ENCODE peak calls at places on chromosomes 1 and 21, in four cellular contexts. One of them, this sample, is unnamed.

GRCh38 chr1:166164995-166165660 is 1.7 kb downstream of the FAM78B start:
- DNase-seq in HEK293T: peak
- DNase-seq in HepG2: peak
- DNase-seq in K562: peak
- DNase-seq in this sample: peak

GRCh38 chr1:231885209-231885854 is 258.7 kb downstream of the DISC1 start:
- DNase-seq in HEK293T: no peak
- DNase-seq in HepG2: no peak
- DNase-seq in K562: no peak
- DNase-seq in this sample: no peak

GRCh38 chr1:167697667-167698141 is 24.1 kb upstream of the MPZL1 start:
- DNase-seq in HEK293T: no peak
- DNase-seq in HepG2: no peak
- DNase-seq in K562: no peak
- DNase-seq in this sample: no peak

GRCh38 chr21:44950351-44950750 is 10.5 kb downstream of the SLX9 start:
- DNase-seq in HEK293T: no peak
- DNase-seq in HepG2: no peak
- DNase-seq in K562: no peak
- DNase-seq in this sample: no peak

GRCh38 chr21:44930543-44930981 is 9.3 kb upstream of the SLX9 start:
- DNase-seq in HEK293T: no peak
- DNase-seq in HepG2: no peak
- DNase-seq in K562: no peak
- DNase-seq in this sample: no peak

GRCh38 chr1:227886993-227887696 is 60.6 kb downstream of the WNT9A start:
- DNase-seq in HEK293T: no peak
- DNase-seq in HepG2: no peak
- DNase-seq in K562: no peak
- DNase-seq in this sample: peak

GRCh38 chr1:24357011-24357410 is 37.9 kb downstream of the GRHL3 start:
- DNase-seq in HEK293T: no peak
- DNase-seq in HepG2: no peak
- DNase-seq in K562: no peak
- DNase-seq in this sample: no peak

GRCh38 chr1:16921391-16922185 is at the start of gene CROCC:
- DNase-seq in HEK293T: no peak
- DNase-seq in HepG2: no peak
- DNase-seq in K562: peak
- DNase-seq in this sample: peak

GRCh38 chr21:44496196-44496899 is 41.0 kb downstream of the LRRC3 start:
- DNase-seq in HEK293T: no peak
- DNase-seq in HepG2: no peak
- DNase-seq in K562: no peak
- DNase-seq in this sample: no peak

GRCh38 chr1:43861337-43861736 is 72.3 kb upstream of the ARTN start:
- DNase-seq in HEK293T: no peak
- DNase-seq in HepG2: no peak
- DNase-seq in K562: no peak
- DNase-seq in this sample: no peak

GRCh38 chr1:158520955-158521665 is 33.1 kb downstream of the OR6Y1 start:
- DNase-seq in HEK293T: no peak
- DNase-seq in HepG2: no peak
- DNase-seq in K562: no peak
- DNase-seq in this sample: no peak

GRCh38 chr1:236103059-236103458 is 38.2 kb upstream of the NID1 start:
- DNase-seq in HEK293T: no peak
- DNase-seq in HepG2: no peak
- DNase-seq in K562: no peak
- DNase-seq in this sample: peak

GRCh38 chr1:16367968-16368910 is 1.2 kb downstream of the SZRD1 start:
- DNase-seq in HEK293T: no peak
- DNase-seq in HepG2: no peak
- DNase-seq in K562: peak
- DNase-seq in this sample: no peak

GRCh38 chr1:181033128-181033798 is 520 bp upstream of the MR1 start:
- DNase-seq in HEK293T: no peak
- DNase-seq in HepG2: no peak
- DNase-seq in K562: no peak
- DNase-seq in this sample: no peak

GRCh38 chr1:153563339-153563952 is 2.2 kb downstream of the S100A2 start:
- DNase-seq in HEK293T: no peak
- DNase-seq in HepG2: no peak
- DNase-seq in K562: no peak
- DNase-seq in this sample: no peak

GRCh38 chr1:45667321-45668111 is 18.8 kb downstream of the GPBP1L1 start:
- DNase-seq in HEK293T: no peak
- DNase-seq in HepG2: no peak
- DNase-seq in K562: no peak
- DNase-seq in this sample: no peak
- TF ChIP-seq ELF4 in HEK293T: no peak
- TF ChIP-seq ELF4 in HepG2: no peak
- TF ChIP-seq ELF4 in K562: no peak
- TF ChIP-seq ELF4 in this sample: no peak

GRCh38 chr1:117930173-117930447 is 571 bp downstream of the WDR3 start:
- DNase-seq in HEK293T: no peak
- DNase-seq in HepG2: no peak
- DNase-seq in K562: no peak
- DNase-seq in this sample: no peak

GRCh38 chr1:117932576-117932975 is 3.0 kb downstream of the WDR3 start:
- DNase-seq in HEK293T: no peak
- DNase-seq in HepG2: no peak
- DNase-seq in K562: no peak
- DNase-seq in this sample: no peak

GRCh38 chr1:117929340-117930172 is at the start of the genes GDAP2 and WDR3:
- DNase-seq in HEK293T: peak
- DNase-seq in HepG2: peak
- DNase-seq in K562: peak
- DNase-seq in this sample: peak

GRCh38 chr1:117930484-117930883 is 945 bp downstream of the WDR3 start:
- DNase-seq in HEK293T: peak
- DNase-seq in HepG2: no peak
- DNase-seq in K562: no peak
- DNase-seq in this sample: no peak

GRCh38 chr1:117928881-117929339 is 511 bp downstream of the GDAP2 start:
- DNase-seq in HEK293T: peak
- DNase-seq in HepG2: peak
- DNase-seq in K562: peak
- DNase-seq in this sample: peak
- TF ChIP-seq ELF4 in HEK293T: no peak
- TF ChIP-seq ELF4 in HepG2: no peak
- TF ChIP-seq ELF4 in K562: no peak
- TF ChIP-seq ELF4 in this sample: no peak

GRCh38 chr1:208717490-208717889 is 473.3 kb upstream of the PLXNA2 start:
- DNase-seq in HEK293T: no peak
- DNase-seq in HepG2: no peak
- DNase-seq in K562: no peak
- DNase-seq in this sample: no peak
- TF ChIP-seq ELF4 in HEK293T: no peak
- TF ChIP-seq ELF4 in HepG2: no peak
- TF ChIP-seq ELF4 in K562: no peak
- TF ChIP-seq ELF4 in this sample: no peak

GRCh38 chr1:100438789-100439188 is 86.5 kb downstream of the CDC14A start:
- DNase-seq in HEK293T: no peak
- DNase-seq in HepG2: no peak
- DNase-seq in K562: no peak
- DNase-seq in this sample: no peak

GRCh38 chr1:100438375-100438774 is 86.1 kb downstream of the CDC14A start:
- DNase-seq in HEK293T: no peak
- DNase-seq in HepG2: no peak
- DNase-seq in K562: no peak
- DNase-seq in this sample: no peak

GRCh38 chr1:100443739-100444571 is 91.6 kb downstream of the CDC14A start:
- DNase-seq in HEK293T: no peak
- DNase-seq in HepG2: no peak
- DNase-seq in K562: no peak
- DNase-seq in this sample: no peak

GRCh38 chr1:100441651-100442050 is 89.3 kb downstream of the CDC14A start:
- DNase-seq in HEK293T: no peak
- DNase-seq in HepG2: no peak
- DNase-seq in K562: no peak
- DNase-seq in this sample: no peak

DNA sequence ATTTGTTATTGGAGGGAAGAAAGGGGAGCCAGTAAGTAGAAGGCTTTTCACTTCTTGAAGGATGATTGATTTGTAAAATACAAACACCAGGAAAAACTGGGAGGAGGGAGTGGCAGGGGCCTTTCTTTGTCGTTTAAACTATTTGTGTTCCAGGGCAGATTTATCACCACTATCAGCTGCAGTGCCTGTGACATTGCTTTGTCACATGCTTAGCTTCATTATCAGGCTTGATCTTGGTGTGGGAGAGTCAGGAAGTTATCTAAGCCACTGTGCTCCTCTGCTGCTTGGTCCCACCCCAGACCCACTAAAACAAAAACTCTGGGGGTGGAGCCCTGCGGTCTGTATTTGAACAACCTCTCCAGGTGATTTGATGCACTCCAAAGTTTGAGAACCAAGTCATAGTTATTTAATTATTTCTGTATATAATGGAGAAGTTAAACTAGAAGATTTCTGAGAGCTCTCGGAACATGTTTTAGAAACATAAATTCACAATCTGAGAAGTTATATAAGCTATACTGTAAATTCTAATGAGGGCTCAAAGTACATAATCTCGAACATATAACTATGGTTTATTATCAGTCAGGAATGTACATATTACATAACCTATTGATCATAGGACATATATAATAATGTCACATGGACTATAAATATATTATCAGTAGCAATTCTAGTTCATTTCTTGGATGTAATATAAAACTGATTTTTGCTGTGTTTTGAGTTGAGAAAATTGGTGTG is 87.9 kb downstream of the CDC14A start:
- DNase-seq in HEK293T: no peak
- DNase-seq in HepG2: peak
- DNase-seq in K562: peak
- DNase-seq in this sample: no peak
- TF ChIP-seq ELF4 in HEK293T: no peak
- TF ChIP-seq ELF4 in HepG2: no peak
- TF ChIP-seq ELF4 in K562: peak
- TF ChIP-seq ELF4 in this sample: no peak

GRCh38 chr1:243890576-243890975 is 40.5 kb upstream of the AKT3 start:
- DNase-seq in HEK293T: no peak
- DNase-seq in HepG2: no peak
- DNase-seq in K562: no peak
- DNase-seq in this sample: no peak
- TF ChIP-seq ELF4 in HEK293T: no peak
- TF ChIP-seq ELF4 in HepG2: no peak
- TF ChIP-seq ELF4 in K562: no peak
- TF ChIP-seq ELF4 in this sample: no peak

GRCh38 chr1:29322147-29322694 is 85.9 kb downstream of the PTPRU start:
- DNase-seq in HEK293T: no peak
- DNase-seq in HepG2: no peak
- DNase-seq in K562: no peak
- DNase-seq in this sample: no peak
- TF ChIP-seq ELF4 in HEK293T: no peak
- TF ChIP-seq ELF4 in HepG2: no peak
- TF ChIP-seq ELF4 in K562: no peak
- TF ChIP-seq ELF4 in this sample: no peak

GRCh38 chr1:155176544-155177071 is 3.0 kb downstream of the TRIM46 start:
- DNase-seq in HEK293T: peak
- DNase-seq in HepG2: peak
- DNase-seq in K562: peak
- DNase-seq in this sample: peak
- TF ChIP-seq ELF4 in HEK293T: no peak
- TF ChIP-seq ELF4 in HepG2: no peak
- TF ChIP-seq ELF4 in K562: no peak
- TF ChIP-seq ELF4 in this sample: no peak

This sample was measured in WTC11.